ENCODE peak calls at places on chromosome 1, in five cellular contexts. B, Q, P, T and S are unnamed samples.

GRCh38 chr1:89930579-89930978 is 64.3 kb upstream of the ZNF326 start:
- DNase-seq in B (no peak), Q (no peak), P (no peak), T (no peak), S (no peak)

GRCh38 chr1:108000620-108001105 is 35.7 kb upstream of the VAV3 start:
- DNase-seq in B (no peak), Q (peak), P (no peak), T (no peak), S (no peak)

GRCh38 chr1:86207323-86207722 is 50.8 kb upstream of the COL24A1 start:
- DNase-seq in B (no peak), Q (peak), P (no peak), T (no peak), S (no peak)

GRCh38 chr1:45205000-45205909 is 1.1 kb downstream of the ZSWIM5 start:
- DNase-seq in B (no peak), Q (peak), P (peak), T (no peak), S (no peak)

GRCh38 chr1:230135726-230136125 is 68.7 kb downstream of the GALNT2 start:
- DNase-seq in B (no peak), Q (no peak), P (no peak), T (no peak), S (no peak)

GRCh38 chr1:23559136-23559984 is at the start of gene ID3:
- DNase-seq in B (peak), Q (peak), P (peak), T (peak), S (peak)

GRCh38 chr1:35642472-35642955 is 1.2 kb upstream of the PSMB2 start:
- DNase-seq in B (no peak), Q (no peak), P (no peak), T (no peak), S (no peak)

GRCh38 chr1:113615425-113615824 is 143.9 kb downstream of the PHTF1 start:
- DNase-seq in B (no peak), Q (peak), P (no peak), T (no peak), S (no peak)

GRCh38 chr1:206559661-206559995 is 52.3 kb downstream of the RASSF5 start:
- DNase-seq in B (no peak), Q (no peak), P (no peak), T (no peak), S (no peak)

GRCh38 chr1:219215477-219215876 is 41.8 kb downstream of the LYPLAL1 start:
- DNase-seq in B (no peak), Q (no peak), P (no peak), T (no peak), S (no peak)

GRCh38 chr1:85297855-85298629 is 21.6 kb upstream of the BCL10 start:
- DNase-seq in B (no peak), Q (peak), P (no peak), T (no peak), S (no peak)

GRCh38 chr1:10791117-10791951 is 5.1 kb downstream of the CASZ1 start:
- DNase-seq in B (no peak), Q (no peak), P (no peak), T (no peak), S (no peak)

GRCh38 chr1:31678681-31679080 is 25.1 kb downstream of the COL16A1 start:
- DNase-seq in B (no peak), Q (no peak), P (no peak), T (no peak), S (no peak)

GRCh38 chr1:37479255-37480124 is 5.1 kb downstream of the ZC3H12A start:
- DNase-seq in B (peak), Q (peak), P (peak), T (peak), S (no peak)

GRCh38 chr1:79646885-79647284 is 640.4 kb upstream of the ADGRL4 start:
- DNase-seq in B (no peak), Q (no peak), P (no peak), T (no peak), S (no peak)

GRCh38 chr1:86640161-86640560 is 64.2 kb upstream of the SH3GLB1 start:
- DNase-seq in B (no peak), Q (no peak), P (no peak), T (no peak), S (no peak)

GRCh38 chr1:53998223-53998622 is 19.8 kb downstream of the LDLRAD1 start:
- DNase-seq in B (no peak), Q (no peak), P (no peak), T (no peak), S (no peak)

GRCh38 chr1:53995683-53996082 is 22.3 kb downstream of the LDLRAD1 start:
- DNase-seq in B (no peak), Q (no peak), P (no peak), T (no peak), S (no peak)

GRCh38 chr1:53986458-53986857 is 31.5 kb downstream of the LDLRAD1 start:
- DNase-seq in B (no peak), Q (no peak), P (no peak), T (no peak), S (no peak)

GRCh38 chr1:53987880-53988279 is 30.1 kb downstream of the LDLRAD1 start:
- DNase-seq in B (no peak), Q (no peak), P (no peak), T (no peak), S (no peak)

GRCh38 chr1:53992085-53992874 is 25.7 kb downstream of the LDLRAD1 start:
- DNase-seq in B (no peak), Q (no peak), P (no peak), T (no peak), S (no peak)
- TF ChIP-seq CTCF in B (no peak), Q (peak), P (no peak), T (no peak), S (peak)

DNA sequence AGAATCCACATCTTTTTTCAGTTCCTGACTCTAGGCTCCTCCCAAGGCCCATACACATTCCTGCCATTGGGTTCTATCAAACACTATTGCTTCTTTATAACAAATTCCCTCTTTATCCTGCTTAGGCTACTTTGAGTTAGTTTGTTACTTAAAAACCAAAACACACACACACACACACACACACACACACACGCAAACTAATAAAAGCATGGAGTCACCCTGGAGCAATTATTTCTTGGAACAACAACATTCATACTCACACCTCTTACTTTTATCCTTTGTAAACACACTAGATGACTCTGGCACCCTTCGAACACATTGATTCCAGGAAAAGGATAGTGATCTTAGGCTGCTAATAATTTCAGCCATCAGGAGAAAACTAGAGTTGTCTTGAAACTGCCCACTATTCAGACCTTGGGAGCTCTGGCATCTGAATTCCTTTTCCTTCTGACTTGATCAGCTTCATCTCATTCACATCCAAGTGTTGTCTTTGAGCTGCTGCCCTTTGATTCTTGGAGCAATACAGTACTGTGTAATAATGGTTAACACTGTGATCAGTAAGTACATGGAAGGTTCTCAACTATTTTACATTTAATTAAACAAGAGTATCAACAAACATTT is 2.6 kb upstream of the SEC22B start:
- DNase-seq in B (no peak), Q (peak), P (no peak), T (no peak), S (no peak)
- TF ChIP-seq CTCF in B (no peak), Q (peak), P (no peak), T (no peak), S (no peak)

GRCh38 chr1:24969616-24970398 is 39.7 kb upstream of the RUNX3 start:
- DNase-seq in B (no peak), Q (no peak), P (no peak), T (no peak), S (no peak)

GRCh38 chr1:24970926-24971530 is 41.0 kb upstream of the RUNX3 start:
- DNase-seq in B (no peak), Q (no peak), P (no peak), T (no peak), S (no peak)

GRCh38 chr1:24971539-24971938 is 41.5 kb upstream of the RUNX3 start:
- DNase-seq in B (no peak), Q (no peak), P (no peak), T (no peak), S (no peak)

GRCh38 chr1:24968941-24969585 is 39.0 kb upstream of the RUNX3 start:
- DNase-seq in B (no peak), Q (no peak), P (no peak), T (no peak), S (no peak)

DNA sequence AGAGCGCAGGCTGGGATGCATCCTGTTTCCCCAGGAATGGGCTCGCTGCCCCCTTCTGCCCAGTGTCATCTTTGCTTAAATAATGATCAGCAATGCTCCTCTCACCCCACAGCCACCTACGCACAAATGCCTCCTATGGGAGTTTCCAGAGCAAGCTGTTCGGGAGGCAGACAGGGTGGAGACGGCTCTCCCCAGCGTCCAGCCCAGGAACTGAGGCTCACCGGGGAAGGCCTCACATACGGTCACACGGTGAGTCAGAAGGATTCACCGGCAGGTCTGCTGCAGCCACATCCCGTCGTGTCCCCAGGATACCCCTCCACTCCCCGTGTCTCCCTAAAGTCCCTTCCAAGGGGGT is 40.3 kb upstream of the RUNX3 start:
- DNase-seq in B (no peak), Q (peak), P (no peak), T (no peak), S (no peak)
- TF ChIP-seq CTCF in B (no peak), Q (peak), P (no peak), T (no peak), S (peak)

DNA sequence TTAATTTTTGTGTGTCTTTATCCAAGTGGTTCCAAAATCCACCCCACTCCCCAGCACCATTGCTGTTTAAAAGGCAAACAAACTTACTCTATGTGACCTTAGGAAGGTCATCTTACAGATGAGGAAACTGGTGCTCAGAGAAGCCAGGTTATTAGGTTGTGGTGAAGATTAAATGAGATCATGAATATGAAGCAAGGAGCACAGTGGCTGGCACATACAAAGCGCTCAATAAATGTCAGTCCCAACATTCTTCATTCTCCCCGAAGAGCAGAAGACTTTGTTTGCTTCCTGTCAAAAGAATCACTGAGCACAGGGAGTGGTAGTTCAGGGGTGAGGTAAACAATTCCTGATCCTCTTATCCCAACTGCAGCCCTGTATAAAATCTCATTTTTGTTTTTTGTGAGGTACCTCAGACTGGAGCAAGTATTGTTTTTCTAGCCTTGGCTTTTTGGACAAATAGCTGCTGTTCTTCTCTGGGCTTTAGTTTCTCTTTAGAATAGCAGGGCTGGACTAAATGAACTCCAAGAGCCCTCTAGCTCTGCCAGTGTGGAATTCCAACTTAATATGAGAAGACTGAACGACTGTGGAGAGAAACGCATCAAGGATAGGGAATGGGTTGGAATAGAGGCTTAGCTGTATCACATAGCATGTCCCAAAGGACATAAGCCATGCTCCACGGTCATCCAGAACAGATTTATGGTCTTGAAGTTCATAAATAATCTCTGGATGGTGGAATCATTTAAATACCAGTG is 455.3 kb upstream of the USP24 start:
- DNase-seq in B (no peak), Q (peak), P (no peak), T (no peak), S (no peak)
- TF ChIP-seq CTCF in B (no peak), Q (peak), P (no peak), T (no peak), S (peak)

DNA sequence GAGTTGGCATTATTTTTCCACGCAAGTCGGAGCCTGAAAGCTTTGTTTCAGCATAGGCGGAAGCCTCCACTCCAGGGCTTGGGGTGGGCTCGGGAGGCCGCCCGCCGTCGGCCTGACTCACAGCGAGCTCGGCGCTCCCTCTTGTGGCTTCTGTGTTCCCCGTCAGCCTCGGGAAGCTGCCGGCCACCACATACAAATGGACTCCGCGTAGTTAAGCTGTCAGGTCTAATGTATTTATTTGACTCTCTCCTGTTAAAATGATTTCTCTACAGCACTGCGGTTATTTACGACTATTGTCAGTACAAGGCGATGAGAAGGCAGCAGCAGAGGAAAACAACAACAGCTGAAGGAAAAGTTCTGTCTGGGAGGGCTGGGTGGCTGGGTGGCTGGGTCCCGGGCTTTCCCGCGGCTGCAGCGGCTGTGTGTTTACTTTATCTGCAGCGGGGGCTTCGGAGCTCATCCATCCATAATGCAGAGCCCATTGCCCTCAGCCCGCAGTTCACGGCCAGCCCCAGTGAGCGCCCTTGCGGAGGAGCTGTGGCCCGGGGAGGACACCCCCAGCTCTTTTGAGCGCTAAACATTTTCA is 375.7 kb upstream of the CAMK1G start:
- DNase-seq in B (no peak), Q (peak), P (peak), T (no peak), S (no peak)
- TF ChIP-seq CTCF in B (no peak), Q (peak), P (peak), T (peak), S (peak)